ENCODE peak calls at places on chromosomes 4 and X, in eight cellular contexts. T is Right ventricle myocardium superior; E is caudate nucleus; D is activated CD4-positive, alpha-beta T cell treated with anti-CD3 and anti-CD28 coated beads, Interleukin-2, amount 50 U/mL, for 1 hour; M is effector CD4-positive, alpha-beta T cell; X is amniotic epithelial cell; G is astrocyte of the hippocampus; Q is skeletal muscle cell. C is an unnamed sample.

GRCh38 chr4:54189140-54189539 is 40.0 kb upstream of the PDGFRA start:
- DNase-seq in T (no peak), E (no peak), D (no peak), M (no peak), X (peak), G (peak), Q (no peak), C (peak)

GRCh38 chrX:12447448-12448154 is 309.3 kb downstream of the FRMPD4 start:
- DNase-seq in T (no peak), E (no peak), D (no peak), M (no peak), X (peak), G (peak), Q (peak), C (peak)

GRCh38 chrX:42714981-42715688 is 62.8 kb downstream of the PPP1R2C start:
- DNase-seq in T (peak), E (peak), D (peak), M (peak), X (peak), G (peak), Q (no peak), C (peak)

GRCh38 chr4:156931267-156931666 is 40.3 kb downstream of the PDGFC start:
- DNase-seq in T (no peak), E (no peak), D (no peak), M (no peak), X (peak), G (peak), Q (peak), C (peak)

GRCh38 chr4:20992002-20992401 is 291.7 kb downstream of the PACRGL start:
- DNase-seq in T (no peak), E (no peak), D (no peak), M (no peak), X (peak), G (no peak), Q (no peak), C (no peak)

GRCh38 chrX:153511784-153512500 is 5.5 kb upstream of the ATP2B3 start:
- DNase-seq in T (no peak), E (no peak), D (no peak), M (no peak), X (no peak), G (no peak), Q (no peak), C (no peak)

GRCh38 chrX:74498924-74499323 is 77.6 kb downstream of the SLC16A2 start:
- DNase-seq in T (no peak), E (no peak), D (no peak), M (no peak), X (no peak), G (no peak), Q (no peak), C (no peak)

GRCh38 chr4:10080874-10081606 is 35.6 kb downstream of the WDR1 start:
- DNase-seq in T (peak), E (no peak), D (no peak), M (no peak), X (no peak), G (no peak), Q (no peak), C (no peak)

GRCh38 chr4:168440442-168441264 is 39.6 kb downstream of the DDX60L start:
- DNase-seq in T (no peak), E (no peak), D (no peak), M (no peak), X (peak), G (peak), Q (no peak), C (peak)

GRCh38 chr4:1196421-1197183 is 24.2 kb upstream of the SPON2 start:
- DNase-seq in T (peak), E (no peak), D (no peak), M (no peak), X (no peak), G (no peak), Q (no peak), C (no peak)